ENCODE peak calls at places on chromosomes 7 and 10, in four cellular contexts. C is SK-N-SH, Q is GM12878, F is H1. S is an unnamed sample.

GRCh38 chr10:29120216-29120615 is 168.7 kb upstream of the LYZL1 start:
- DNase-seq in Q (no peak), F (no peak), C (no peak), S (no peak)

GRCh38 chr10:87505366-87506113 is 847 bp downstream of the MINPP1 start:
- DNase-seq in C (peak), F (no peak), Q (no peak), S (peak)

GRCh38 chr7:151248191-151249033 is at the start of gene SMARCD3:
- DNase-seq in Q (no peak), F (no peak), C (peak), S (peak)

GRCh38 chr7:112361154-112361553 is 89.1 kb upstream of the IFRD1 start:
- DNase-seq in Q (no peak), F (no peak), C (no peak), S (no peak)

GRCh38 chr7:46178685-46179084 is 257.6 kb upstream of the IGFBP3 start:
- DNase-seq in F (peak), Q (no peak), C (no peak), S (no peak)

GRCh38 chr10:32256613-32257437 is 90.1 kb downstream of the EPC1 start:
- DNase-seq in C (peak), F (peak), Q (peak), S (peak)

GRCh38 chr7:25083201-25083600 is 41.9 kb downstream of the CYCS start:
- DNase-seq in F (no peak), C (no peak), Q (no peak), S (no peak)

GRCh38 chr7:45088821-45089313 is at the start of gene NACAD:
- DNase-seq in F (no peak), Q (no peak), C (peak), S (no peak)

GRCh38 chr7:23713285-23714235 is 3.5 kb downstream of the STK31 start:
- DNase-seq in F (no peak), C (no peak), Q (no peak), S (peak)

GRCh38 chr10:14876764-14877163 is 1.9 kb upstream of the SUV39H2 start:
- DNase-seq in F (no peak), C (no peak), Q (no peak), S (no peak)

GRCh38 chr10:110679633-110680472 is 35.7 kb downstream of the RBM20 start:
- DNase-seq in C (peak), F (no peak), Q (no peak), S (no peak)

GRCh38 chr7:155351120-155351870 is 53.6 kb downstream of the INSIG1 start:
- DNase-seq in Q (no peak), C (no peak), F (no peak), S (no peak)

GRCh38 chr7:122626785-122627184 is 72.1 kb downstream of the RNF133 start:
- DNase-seq in F (no peak), Q (no peak), C (no peak), S (no peak)

GRCh38 chr10:43863859-43864591 is 215.3 kb upstream of the ZNF32 start:
- DNase-seq in Q (no peak), C (no peak), F (no peak), S (peak)

GRCh38 chr10:6322805-6323204 is 120.1 kb downstream of the PFKFB3 start:
- DNase-seq in Q (no peak), C (no peak), F (no peak), S (no peak)

GRCh38 chr10:118522791-118523498 is 72.5 kb downstream of the PRLHR start:
- DNase-seq in F (no peak), C (no peak), Q (no peak), S (no peak)

DNA sequence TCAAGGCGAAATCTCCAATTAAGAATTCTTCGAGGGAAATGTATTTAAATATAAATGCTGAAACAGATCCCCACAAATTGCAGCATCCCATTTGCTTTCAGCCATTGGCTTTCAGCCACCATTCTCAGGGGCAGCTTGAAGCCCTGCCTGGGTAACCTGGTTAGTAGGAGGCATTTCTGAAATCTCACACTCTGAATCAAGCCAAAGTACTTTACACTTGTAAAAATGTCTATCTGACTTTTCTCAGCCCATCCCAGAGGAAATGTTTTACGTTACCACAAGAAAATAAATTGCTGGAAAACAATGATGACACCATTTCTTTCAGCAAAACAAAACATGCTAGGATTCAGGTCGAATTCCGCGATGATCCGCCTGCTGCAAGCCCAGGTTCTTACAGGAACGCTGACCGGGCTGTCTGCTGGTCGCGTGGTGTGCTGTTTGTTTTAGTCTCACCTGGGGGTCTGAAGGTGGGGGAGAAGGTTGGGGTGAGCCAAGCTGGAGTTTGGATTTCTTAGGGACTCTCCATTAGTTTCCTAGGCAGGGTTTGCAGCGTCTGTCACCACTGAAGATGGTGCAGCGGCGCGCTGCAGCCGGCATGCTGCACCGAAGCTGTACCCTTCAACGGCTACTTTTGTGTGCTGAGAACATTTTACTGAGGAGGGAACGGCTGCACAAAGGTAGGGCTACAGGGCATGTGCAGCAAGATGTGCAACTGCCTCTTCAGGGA is 48.8 kb downstream of the GCC1 start:
- DNase-seq in F (peak), Q (no peak), C (peak), S (no peak)
- TF ChIP-seq TCF12 in F (no peak), Q (no peak), C (no peak), S (no peak)

GRCh38 chr7:119984247-119984646 is 288.7 kb upstream of the KCND2 start:
- DNase-seq in F (no peak), Q (no peak), C (no peak), S (no peak)
- TF ChIP-seq TCF12 in F (no peak), Q (no peak), C (no peak), S (no peak)

GRCh38 chr10:19634163-19634562 is 182.1 kb upstream of the PLXDC2 start:
- DNase-seq in C (no peak), Q (no peak), F (no peak), S (no peak)

GRCh38 chr10:19628767-19629443 is 187.3 kb upstream of the PLXDC2 start:
- DNase-seq in Q (no peak), F (no peak), C (no peak), S (no peak)

GRCh38 chr10:19629559-19629958 is 186.7 kb upstream of the PLXDC2 start:
- DNase-seq in F (no peak), Q (no peak), C (no peak), S (no peak)
- TF ChIP-seq TCF12 in F (no peak), Q (no peak), C (no peak), S (no peak)

GRCh38 chr7:120966961-120967360 is 16.4 kb downstream of the ING3 start:
- DNase-seq in C (no peak), F (no peak), Q (no peak), S (no peak)
- TF ChIP-seq TCF12 in C (no peak), F (no peak), Q (no peak), S (no peak)

GRCh38 chr10:3195706-3196105 is 23.1 kb upstream of the PITRM1 start:
- DNase-seq in Q (no peak), C (no peak), F (no peak), S (no peak)

GRCh38 chr10:3196971-3197353 is 24.4 kb upstream of the PITRM1 start:
- DNase-seq in C (no peak), Q (no peak), F (no peak), S (no peak)

GRCh38 chr10:3196482-3196881 is 23.9 kb upstream of the PITRM1 start:
- DNase-seq in F (no peak), C (no peak), Q (no peak), S (no peak)

GRCh38 chr10:3198900-3199299 is 26.3 kb upstream of the PITRM1 start:
- DNase-seq in C (no peak), Q (no peak), F (no peak), S (no peak)

DNA sequence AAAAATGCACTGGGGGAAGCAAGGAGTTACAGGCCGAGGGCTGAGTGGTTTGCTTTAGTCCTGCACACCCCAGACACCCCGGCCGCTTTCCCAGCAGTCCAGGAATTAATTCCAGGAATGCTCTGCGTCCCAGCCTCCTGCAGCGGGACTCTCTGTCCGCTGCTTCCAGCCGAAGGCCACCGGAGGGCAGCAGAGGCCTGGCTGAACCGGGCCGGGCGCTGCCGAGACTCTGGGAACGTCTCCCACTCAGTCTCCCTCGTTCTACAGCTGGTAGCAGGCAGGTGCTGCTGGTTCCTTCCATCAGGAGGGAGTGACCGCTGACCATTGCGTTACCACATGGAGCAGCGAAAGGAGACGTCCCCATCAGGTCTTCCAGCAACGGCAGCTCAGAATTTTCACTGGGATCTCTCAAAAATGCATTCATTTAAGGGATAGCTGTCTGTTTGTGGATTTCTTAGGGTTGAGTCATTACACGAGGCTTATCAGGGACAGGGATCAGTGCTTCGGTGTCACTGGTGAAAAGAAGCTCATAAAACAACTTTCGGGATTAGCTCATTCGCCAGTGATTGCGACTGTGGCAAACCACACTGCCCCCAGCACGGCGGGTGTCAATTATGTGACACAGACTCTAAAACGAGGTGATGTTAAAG is 24.9 kb upstream of the PITRM1 start:
- DNase-seq in F (peak), C (peak), Q (peak), S (peak)
- TF ChIP-seq TCF12 in F (no peak), C (peak), Q (peak), S (no peak)

GRCh38 chr7:40595129-40595528 is 460.3 kb downstream of the SUGCT start:
- DNase-seq in Q (no peak), C (no peak), F (no peak), S (no peak)

GRCh38 chr7:40595832-40596231 is 461.0 kb downstream of the SUGCT start:
- DNase-seq in C (no peak), Q (no peak), F (no peak), S (no peak)

GRCh38 chr7:40599836-40600235 is 465.0 kb downstream of the SUGCT start:
- DNase-seq in Q (no peak), C (no peak), F (no peak), S (no peak)

GRCh38 chr7:40597517-40597916 is 462.7 kb downstream of the SUGCT start:
- DNase-seq in F (no peak), C (no peak), Q (no peak), S (peak)

DNA sequence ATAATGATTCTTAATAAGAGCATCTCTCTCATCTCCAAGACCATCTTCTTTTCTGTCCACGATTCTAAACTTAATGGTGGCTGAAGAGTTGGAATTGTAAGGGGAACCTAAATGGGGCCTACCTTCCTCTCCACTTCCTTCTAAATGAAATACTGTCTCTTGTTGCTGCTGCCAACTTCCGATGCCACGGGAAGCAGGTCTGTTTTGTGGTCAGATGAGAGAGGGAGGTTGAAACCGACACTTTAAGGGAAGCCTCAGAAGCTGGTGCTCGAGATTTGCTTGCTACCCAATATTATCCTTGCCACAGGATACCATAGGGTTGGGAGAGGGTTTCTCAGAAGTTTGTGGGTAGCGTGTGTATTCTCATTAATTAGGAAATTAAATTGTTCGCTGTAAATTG is 464.1 kb downstream of the SUGCT start:
- DNase-seq in C (no peak), Q (no peak), F (no peak), S (no peak)
- TF ChIP-seq TCF12 in C (no peak), Q (no peak), F (no peak), S (no peak)

GRCh38 chr7:105011771-105012502 is 2.1 kb upstream of the KMT2E start:
- DNase-seq in C (no peak), F (no peak), Q (no peak), S (no peak)
- TF ChIP-seq TCF12 in C (no peak), F (no peak), Q (no peak), S (no peak)